ENCODE peak calls at places on chromosomes 3 and 15, in eight cellular contexts. N is GM12878; P is cardiac fibroblast; V is endodermal cell; R is activated CD4-positive, alpha-beta T cell treated with anti-CD3 and anti-CD28 coated beads for 4 hours; S is NCI-H1092; F is stimulated activated naive B cell treated with anti-CD40 and anti-IgM and Interleukin-4, amounts not matched to agents 10 μg/mL and 1 μg/mL and 100 μg/mL, for 72 hours; K is ecto neural progenitor cell. B is an unnamed sample.

GRCh38 chr3:45311953-45312795 is 76.2 kb upstream of the LARS2 start:
- DNase-seq in N (no peak), F (no peak), S (no peak), K (peak; percentile 17), V (peak; percentile 63), R (no peak), P (no peak), B (no peak)

GRCh38 chr3:66413151-66413751 is 87.6 kb downstream of the LRIG1 start:
- DNase-seq in N (no peak), R (no peak), P (peak; percentile 83), S (no peak), K (no peak), F (no peak), V (peak; percentile 20), B (no peak)

GRCh38 chr3:51681453-51681852 is 10.4 kb downstream of the TEX264 start:
- DNase-seq in F (no peak), S (no peak), K (no peak), P (peak; percentile 48), N (no peak), V (no peak), R (peak; percentile 60), B (peak; percentile 14)

GRCh38 chr15:98597666-98598065 is 50.7 kb upstream of the IGF1R start:
- DNase-seq in P (no peak), V (peak; percentile 67), N (no peak), R (no peak), S (no peak), F (no peak), K (no peak), B (no peak)

GRCh38 chr3:129777806-129778205 is 115.7 kb downstream of the TMCC1 start:
- DNase-seq in P (peak; percentile 10), F (no peak), S (no peak), N (no peak), K (no peak), V (no peak), R (no peak), B (no peak)

GRCh38 chr15:93019971-93020370 is 69.0 kb downstream of the RGMA start:
- DNase-seq in K (no peak), S (no peak), P (no peak), F (no peak), V (no peak), N (no peak), R (no peak), B (no peak)

GRCh38 chr15:44207643-44208042 is 12.6 kb upstream of the FRMD5 start:
- DNase-seq in P (peak; percentile 81), V (no peak), F (no peak), K (no peak), S (no peak), R (no peak), N (no peak), B (no peak)

GRCh38 chr15:67064607-67065530 is 533 bp upstream of the SMAD3 start:
- DNase-seq in S (no peak), P (peak; percentile 56), R (no peak), V (peak; percentile 89), N (no peak), K (peak; percentile 83), F (no peak), B (peak; percentile 67)

GRCh38 chr15:52078197-52078875 is 34.2 kb downstream of the BCL2L10 start:
- DNase-seq in S (no peak), P (no peak), F (no peak), V (no peak), N (no peak), K (no peak), R (no peak), B (no peak)

GRCh38 chr15:29262738-29263137 is 6.9 kb downstream of the NSMCE3 start:
- DNase-seq in F (no peak), S (no peak), R (no peak), P (no peak), V (no peak), N (no peak), K (no peak), B (no peak)

GRCh38 chr3:55189359-55189801 is 261.5 kb upstream of the LRTM1 start:
- DNase-seq in V (peak; percentile 57), R (no peak), F (no peak), S (no peak), P (peak; percentile 38), K (no peak), N (no peak), B (no peak)

GRCh38 chr15:57554063-57554820 is 37.5 kb upstream of the MYZAP start:
- DNase-seq in S (peak; percentile 13), N (no peak), R (no peak), P (no peak), K (no peak), V (peak; percentile 62), F (no peak), B (no peak)

GRCh38 chr15:31083394-31083790 is 18.1 kb downstream of the TRPM1 start:
- DNase-seq in F (no peak), S (no peak), N (no peak), R (no peak), P (no peak), V (no peak), K (no peak), B (peak; percentile 41)

GRCh38 chr15:101188517-101189340 is 63.1 kb downstream of the CHSY1 start:
- DNase-seq in P (peak; percentile 80), V (peak; percentile 49), S (no peak), K (no peak), N (peak; percentile 39), F (no peak), R (no peak), B (no peak)

GRCh38 chr3:114213669-114214541 is 23.5 kb downstream of the ZNF80 start:
- DNase-seq in S (no peak), K (no peak), P (peak; percentile 91), F (peak; percentile 84), N (peak; percentile 84), V (peak; percentile 78), R (peak; percentile 77), B (peak; percentile 3)

GRCh38 chr3:111311709-111312235 is 230.2 kb upstream of the CD96 start:
- DNase-seq in K (no peak), N (no peak), S (no peak), R (no peak), V (no peak), F (no peak), P (peak; percentile 56), B (no peak)

GRCh38 chr3:122533931-122534334 is 19.2 kb upstream of the KPNA1 start:
- DNase-seq in V (peak; percentile 61), R (peak; percentile 8), S (no peak), F (peak; percentile 43), K (no peak), N (peak; percentile 79), P (peak; percentile 78), B (peak; percentile 33)

GRCh38 chr15:81276967-81277366 is 47.0 kb downstream of the STARD5 start:
- DNase-seq in K (no peak), V (no peak), P (no peak), F (no peak), N (no peak), S (no peak), R (no peak), B (no peak)

GRCh38 chr15:91302588-91303439 is 202.8 kb downstream of the SV2B start:
- DNase-seq in N (peak; percentile 17), R (peak; percentile 15), V (peak; percentile 78), P (peak; percentile 80), S (peak; percentile 52), F (peak; percentile 6), K (peak; percentile 59), B (peak; percentile 56)

GRCh38 chr3:186057594-186057993 is 51.3 kb downstream of the ETV5 start:
- DNase-seq in F (no peak), N (no peak), P (peak; percentile 90), S (no peak), R (no peak), V (no peak), K (no peak), B (no peak)